ENCODE peak calls at places on chromosomes 6 and 20, in five cellular contexts. T is NCI-H345; V is activated CD4-positive, alpha-beta T cell treated with anti-CD3 and anti-CD28 coated beads for 1 hour; X is SW480; C is Calu3. H is an unnamed sample.
A peak's percentile ranks its signal among the peaks of the same experiment; 100 is the strongest.

GRCh38 chr6:169957351-169957963 is 206.0 kb downstream of the ERMARD start:
- DNase-seq in T (no peak), V (no peak), X (no peak), C (no peak), H (no peak)

GRCh38 chr6:116111552-116112528 is 11.2 kb downstream of the NT5DC1 start:
- DNase-seq in T (peak; percentile 1), V (no peak), X (peak; percentile 8), C (peak; percentile 46), H (no peak)

GRCh38 chr6:154471609-154472362 is 38.7 kb downstream of the CNKSR3 start:
- DNase-seq in T (peak; percentile 93), V (no peak), X (no peak), C (no peak), H (no peak)

GRCh38 chr6:5278047-5278446 is 16.7 kb downstream of the FARS2 start:
- DNase-seq in T (no peak), V (no peak), X (no peak), C (no peak), H (no peak)

GRCh38 chr6:127554435-127555006 is 22.5 kb upstream of the C6orf58 start:
- DNase-seq in T (peak; percentile 38), V (no peak), X (peak; percentile 41), C (peak; percentile 54), H (no peak)

GRCh38 chr6:15073883-15074465 is 171.9 kb upstream of the JARID2 start:
- DNase-seq in T (no peak), V (no peak), X (no peak), C (no peak), H (no peak)

GRCh38 chr6:122781716-122782115 is 2.2 kb downstream of the FABP7 start:
- DNase-seq in T (no peak), V (no peak), X (no peak), C (no peak), H (no peak)

GRCh38 chr6:163175301-163175700 is 239.2 kb upstream of the QKI start:
- DNase-seq in T (no peak), V (no peak), X (no peak), C (no peak), H (no peak)

GRCh38 chr20:43388267-43389081 is 69.2 kb upstream of the SRSF6 start:
- DNase-seq in T (no peak), V (no peak), X (no peak), C (no peak), H (no peak)

GRCh38 chr6:6689413-6690143 is 101.1 kb downstream of the LY86 start:
- DNase-seq in T (no peak), V (no peak), X (no peak), C (no peak), H (no peak)

GRCh38 chr6:30361661-30362060 is 16.7 kb downstream of the RPP21 start:
- DNase-seq in T (no peak), V (no peak), X (no peak), C (no peak), H (no peak)

GRCh38 chr6:26304213-26305096 is 60.5 kb upstream of the BTN3A2 start:
- DNase-seq in T (no peak), V (no peak), X (no peak), C (no peak), H (no peak)

GRCh38 chr6:142537612-142538478 is 236.0 kb downstream of the ADGRG6 start:
- DNase-seq in T (no peak), V (no peak), X (no peak), C (no peak), H (no peak)

GRCh38 chr20:32829291-32830005 is 9.7 kb downstream of the MAPRE1 start:
- DNase-seq in T (no peak), V (no peak), X (no peak), C (no peak), H (no peak)

GRCh38 chr20:41428285-41428684 is 61.7 kb upstream of the EMILIN3 start:
- DNase-seq in T (no peak), V (no peak), X (peak; percentile 93), C (no peak), H (no peak)

GRCh38 chr20:61042501-61043385 is 209.3 kb upstream of the CDH4 start:
- DNase-seq in T (no peak), V (no peak), X (no peak), C (no peak), H (no peak)

GRCh38 chr6:147508073-147508870 is at the start of gene SAMD5:
- DNase-seq in T (peak; percentile 38), V (no peak), X (peak; percentile 39), C (peak; percentile 53), H (peak; percentile 53)

GRCh38 chr6:167350322-167350721 is 25.4 kb downstream of the TTLL2 start:
- DNase-seq in T (no peak), V (no peak), X (no peak), C (no peak), H (no peak)

GRCh38 chr6:33313105-33313708 is 671 bp downstream of the TAPBP start:
- DNase-seq in T (peak; percentile 47), V (no peak), X (no peak), C (peak; percentile 51), H (peak; percentile 73)

GRCh38 chr6:35062676-35063574 is 78.2 kb downstream of the TCP11 start:
- DNase-seq in T (no peak), V (no peak), X (no peak), C (no peak), H (peak; percentile 12)

GRCh38 chr6:11260249-11261038 is 28.0 kb upstream of the NEDD9 start:
- DNase-seq in T (no peak), V (no peak), X (no peak), C (no peak), H (no peak)

GRCh38 chr6:35948725-35949124 is 27.8 kb upstream of the SRPK1 start:
- DNase-seq in T (no peak), V (no peak), X (peak; percentile 13), C (no peak), H (no peak)

GRCh38 chr6:45548657-45549515 is 171.2 kb upstream of the SUPT3H start:
- DNase-seq in T (no peak), V (no peak), X (no peak), C (no peak), H (peak; percentile 45)

GRCh38 chr6:91704531-91704930 is 1117.7 kb upstream of the MAP3K7 start:
- DNase-seq in T (no peak), V (no peak), X (peak; percentile 5), C (no peak), H (no peak)

H was measured in GM13976.